ENCODE peak calls at places on chromosomes 1 and 21, in seven cellular contexts. O, M, E, G, B, U and D are unnamed samples.

GRCh38 chr1:212814989-212815388 is 23.3 kb downstream of the TATDN3 start:
- DNase-seq in O (no peak), M (no peak), E (peak; percentile 91), G (no peak), B (no peak), U (no peak), D (no peak)

GRCh38 chr1:173479649-173480048 is 2.5 kb downstream of the PRDX6 start:
- DNase-seq in O (no peak), M (no peak), E (no peak), G (no peak), B (no peak), U (no peak), D (no peak)

GRCh38 chr1:160496334-160496733 is 26.7 kb downstream of the SLAMF6 start:
- DNase-seq in O (no peak), M (no peak), E (no peak), G (no peak), B (no peak), U (no peak), D (no peak)

GRCh38 chr21:35239811-35240219 is 190.7 kb upstream of the RUNX1 start:
- DNase-seq in O (no peak), M (no peak), E (peak; percentile 78), G (no peak), B (no peak), U (peak; percentile 39), D (no peak)

GRCh38 chr1:43742026-43742425 is 34.7 kb downstream of the ST3GAL3 start:
- DNase-seq in O (no peak), M (no peak), E (no peak), G (no peak), B (no peak), U (no peak), D (no peak)

GRCh38 chr1:31987231-31987630 is 26.4 kb upstream of the KHDRBS1 start:
- DNase-seq in O (no peak), M (no peak), E (peak; percentile 92), G (no peak), B (no peak), U (no peak), D (no peak)

GRCh38 chr1:46665983-46666382 is 2.2 kb downstream of the ATPAF1 start:
- DNase-seq in O (no peak), M (no peak), E (no peak), G (no peak), B (no peak), U (no peak), D (no peak)

GRCh38 chr1:152461544-152461943 is 47.5 kb upstream of the CRNN start:
- DNase-seq in O (peak; percentile 43), M (peak; percentile 36), E (peak; percentile 58), G (no peak), B (peak; percentile 68), U (peak; percentile 75), D (no peak)

GRCh38 chr1:48019714-48020315 is 22.6 kb upstream of the TRABD2B start:
- DNase-seq in O (no peak), M (peak; percentile 75), E (peak; percentile 5), G (no peak), B (no peak), U (no peak), D (no peak)

GRCh38 chr1:39788758-39789570 is at the start of gene BMP8B:
- DNase-seq in O (peak; percentile 26), M (peak; percentile 44), E (peak; percentile 74), G (peak; percentile 14), B (peak; percentile 74), U (peak; percentile 41), D (no peak)

GRCh38 chr1:203322480-203323179 is 17.3 kb downstream of the BTG2 start:
- DNase-seq in O (no peak), M (peak; percentile 55), E (peak; percentile 93), G (no peak), B (no peak), U (no peak), D (no peak)

GRCh38 chr1:2633936-2634491 is 1.2 kb upstream of the MMEL1 start:
- DNase-seq in O (no peak), M (no peak), E (no peak), G (no peak), B (no peak), U (no peak), D (no peak)

GRCh38 chr1:1471389-1472045 is at the start of gene ATAD3B:
- DNase-seq in O (peak; percentile 78), M (peak; percentile 91), E (peak; percentile 92), G (peak; percentile 83), B (peak; percentile 89), U (peak; percentile 93), D (peak; percentile 59)

GRCh38 chr1:56133517-56134472 is 445.6 kb downstream of the PLPP3 start:
- DNase-seq in O (no peak), M (no peak), E (no peak), G (no peak), B (no peak), U (no peak), D (no peak)

GRCh38 chr1:161196521-161197451 is 2.1 kb downstream of the ADAMTS4 start:
- DNase-seq in O (no peak), M (peak; percentile 58), E (no peak), G (peak; percentile 13), B (no peak), U (no peak), D (no peak)

GRCh38 chr1:188906921-188907641 is 1570.6 kb downstream of the BRINP3 start:
- DNase-seq in O (no peak), M (no peak), E (no peak), G (no peak), B (no peak), U (no peak), D (no peak)

GRCh38 chr1:152646656-152647055 is 16.5 kb upstream of the LCE2D start:
- DNase-seq in O (no peak), M (no peak), E (no peak), G (no peak), B (no peak), U (no peak), D (no peak)

GRCh38 chr1:68103006-68103545 is 52.6 kb upstream of the DIRAS3 start:
- DNase-seq in O (no peak), M (no peak), E (peak; percentile 94), G (no peak), B (no peak), U (no peak), D (no peak)

GRCh38 chr1:102852583-102852982 is 255.7 kb downstream of the COL11A1 start:
- DNase-seq in O (no peak), M (no peak), E (no peak), G (no peak), B (no peak), U (no peak), D (no peak)

GRCh38 chr1:6473974-6474814 is 8.2 kb upstream of the TNFRSF25 start:
- DNase-seq in O (no peak), M (no peak), E (peak; percentile 75), G (no peak), B (no peak), U (peak; percentile 85), D (no peak)

GRCh38 chr1:44808938-44809917 is 905 bp downstream of the BTBD19 start:
- DNase-seq in O (peak; percentile 84), M (peak; percentile 75), E (peak; percentile 28), G (no peak), B (no peak), U (no peak), D (no peak)

GRCh38 chr1:64745181-64745985 is 508 bp downstream of the RAVER2 start:
- DNase-seq in O (no peak), M (no peak), E (peak; percentile 70), G (peak; percentile 1), B (peak; percentile 26), U (no peak), D (peak; percentile 66)

GRCh38 chr1:29210278-29211085 is 20.3 kb downstream of the MECR start:
- DNase-seq in O (no peak), M (no peak), E (no peak), G (no peak), B (no peak), U (no peak), D (no peak)

GRCh38 chr21:46212721-46213484 is 15.7 kb downstream of the LSS start:
- DNase-seq in O (no peak), M (no peak), E (no peak), G (no peak), B (no peak), U (no peak), D (no peak)

GRCh38 chr21:25750085-25750484 is 15.3 kb downstream of the GABPA start:
- DNase-seq in O (no peak), M (no peak), E (no peak), G (no peak), B (no peak), U (no peak), D (no peak)

GRCh38 chr1:15733726-15734226 is 2.3 kb upstream of the SLC25A34 start:
- DNase-seq in O (no peak), M (no peak), E (no peak), G (no peak), B (no peak), U (no peak), D (no peak)

GRCh38 chr1:167453156-167453555 is 65.2 kb downstream of the CD247 start:
- DNase-seq in O (no peak), M (no peak), E (no peak), G (no peak), B (no peak), U (peak; percentile 10), D (no peak)

GRCh38 chr21:33035147-33035546 is 9.4 kb downstream of the OLIG2 start:
- DNase-seq in O (no peak), M (no peak), E (no peak), G (no peak), B (no peak), U (no peak), D (no peak)

GRCh38 chr1:172299515-172299914 is 121.0 kb upstream of the C1orf105 start:
- DNase-seq in O (no peak), M (no peak), E (no peak), G (no peak), B (no peak), U (no peak), D (no peak)

GRCh38 chr21:40595806-40596205 is 251.2 kb downstream of the DSCAM start:
- DNase-seq in O (no peak), M (no peak), E (no peak), G (no peak), B (no peak), U (no peak), D (no peak)

GRCh38 chr1:6783221-6783620 is 2.0 kb upstream of the CAMTA1 start:
- DNase-seq in O (no peak), M (no peak), E (no peak), G (no peak), B (no peak), U (no peak), D (no peak)

GRCh38 chr1:221274373-221274772 is 395.1 kb downstream of the HLX start:
- DNase-seq in O (no peak), M (no peak), E (peak; percentile 99), G (no peak), B (no peak), U (peak; percentile 70), D (no peak)

GRCh38 chr1:152185544-152186391 is 26.7 kb upstream of the RPTN start:
- DNase-seq in O (no peak), M (no peak), E (peak; percentile 81), G (no peak), B (peak; percentile 82), U (peak; percentile 84), D (no peak)

GRCh38 chr21:45404726-45405270 is at the start of gene COL18A1:
- DNase-seq in O (no peak), M (peak; percentile 78), E (peak; percentile 79), G (no peak), B (peak; percentile 31), U (no peak), D (no peak)

GRCh38 chr1:57319165-57319564 is 104.7 kb downstream of the DAB1 start:
- DNase-seq in O (no peak), M (no peak), E (no peak), G (no peak), B (no peak), U (no peak), D (no peak)